ENCODE peak calls at places on chromosomes 3 and 15, in five cellular contexts. One of them, this sample, is unnamed.

GRCh38 chr3:151044706-151045105 is 40.8 kb upstream of the MED12L start:
- DNase-seq in NCI-H345: no peak
- DNase-seq in GM23248: peak; percentile 55
- DNase-seq in coronary artery: no peak
- DNase-seq in astrocyte of the spinal cord: peak; percentile 52
- DNase-seq in this sample: no peak

GRCh38 chr3:196499807-196500524 is 3.6 kb downstream of the RNF168 start:
- DNase-seq in coronary artery: no peak
- DNase-seq in NCI-H345: no peak
- DNase-seq in GM23248: peak; percentile 17
- DNase-seq in astrocyte of the spinal cord: no peak
- DNase-seq in this sample: no peak

GRCh38 chr15:67066041-67067021 is 929 bp downstream of the SMAD3 start:
- DNase-seq in coronary artery: no peak
- DNase-seq in NCI-H345: no peak
- DNase-seq in astrocyte of the spinal cord: no peak
- DNase-seq in GM23248: peak; percentile 63
- DNase-seq in this sample: no peak

GRCh38 chr3:154193174-154193573 is 72.0 kb downstream of the ARHGEF26 start:
- DNase-seq in GM23248: peak; percentile 9
- DNase-seq in astrocyte of the spinal cord: no peak
- DNase-seq in NCI-H345: no peak
- DNase-seq in coronary artery: no peak
- DNase-seq in this sample: no peak

GRCh38 chr15:70416851-70417250 is 319.1 kb upstream of the TLE3 start:
- DNase-seq in NCI-H345: no peak
- DNase-seq in astrocyte of the spinal cord: no peak
- DNase-seq in coronary artery: no peak
- DNase-seq in GM23248: no peak
- DNase-seq in this sample: no peak

GRCh38 chr15:59688383-59688887 is 685 bp downstream of the BNIP2 start:
- DNase-seq in GM23248: peak; percentile 83
- DNase-seq in astrocyte of the spinal cord: peak; percentile 71
- DNase-seq in NCI-H345: no peak
- DNase-seq in coronary artery: no peak
- DNase-seq in this sample: peak; percentile 44

GRCh38 chr3:187967982-187968381 is 186.0 kb upstream of the LPP start:
- DNase-seq in GM23248: peak; percentile 62
- DNase-seq in astrocyte of the spinal cord: no peak
- DNase-seq in coronary artery: no peak
- DNase-seq in NCI-H345: no peak
- DNase-seq in this sample: no peak

GRCh38 chr15:28086175-28086703 is 12.9 kb downstream of the OCA2 start:
- DNase-seq in GM23248: peak; percentile 68
- DNase-seq in coronary artery: no peak
- DNase-seq in NCI-H345: peak; percentile 13
- DNase-seq in astrocyte of the spinal cord: peak; percentile 42
- DNase-seq in this sample: peak; percentile 19

GRCh38 chr3:138092023-138092422 is 23.4 kb downstream of the DZIP1L start:
- DNase-seq in NCI-H345: no peak
- DNase-seq in astrocyte of the spinal cord: peak; percentile 62
- DNase-seq in GM23248: peak; percentile 78
- DNase-seq in coronary artery: no peak
- DNase-seq in this sample: no peak

GRCh38 chr15:41022487-41023090 is 69.3 kb downstream of the CHAC1 start:
- DNase-seq in NCI-H345: peak; percentile 25
- DNase-seq in astrocyte of the spinal cord: peak; percentile 56
- DNase-seq in GM23248: peak; percentile 78
- DNase-seq in coronary artery: no peak
- DNase-seq in this sample: peak; percentile 40

This sample was measured in COR-L47.